ENCODE peak calls at places on chromosome X, in four cellular contexts. M is testis, D is right lobe of liver, Z is body of pancreas. G is an unnamed sample.
A peak's percentile ranks its signal among the peaks of the same experiment; 100 is the strongest.

GRCh38 chrX:129655547-129656248 is 942 bp upstream of the APLN start:
- DNase-seq in D (no peak), Z (no peak), M (no peak), G (no peak)

GRCh38 chrX:39418132-39418935 is 617.1 kb downstream of the MID1IP1 start:
- DNase-seq in Z (no peak), M (no peak), D (no peak), G (no peak)

GRCh38 chrX:38879631-38880220 is 78.5 kb downstream of the MID1IP1 start:
- DNase-seq in M (no peak), D (no peak), Z (peak; percentile 71), G (peak; percentile 54)

GRCh38 chrX:43581888-43582539 is 74.1 kb upstream of the MAOA start:
- DNase-seq in M (no peak), Z (no peak), D (no peak), G (no peak)

GRCh38 chrX:37685452-37686347 is at the start of gene XK:
- DNase-seq in Z (peak; percentile 65), D (peak; percentile 67), M (peak; percentile 71), G (peak; percentile 25)

GRCh38 chrX:15151267-15152196 is 118.4 kb downstream of the ASB9 start:
- DNase-seq in M (no peak), Z (no peak), D (no peak), G (no peak)

GRCh38 chrX:84224741-84225140 is 36.7 kb upstream of the RPS6KA6 start:
- DNase-seq in D (peak; percentile 29), M (no peak), Z (peak; percentile 17), G (no peak)

GRCh38 chrX:120308558-120308957 is 2.7 kb downstream of the TMEM255A start:
- DNase-seq in Z (no peak), M (no peak), D (no peak), G (no peak)

GRCh38 chrX:11655282-11655985 is 10.3 kb downstream of the ARHGAP6 start:
- DNase-seq in M (no peak), D (no peak), Z (no peak), G (no peak)

GRCh38 chrX:30488092-30488491 is 89.5 kb downstream of the TASL start:
- DNase-seq in M (peak; percentile 17), D (no peak), Z (no peak), G (no peak)

GRCh38 chrX:103573205-103573604 is 12.1 kb upstream of the TCEAL4 start:
- DNase-seq in D (no peak), Z (no peak), M (no peak), G (no peak)

GRCh38 chrX:150531467-150531866 is 37.0 kb upstream of the MTM1 start:
- DNase-seq in Z (no peak), M (no peak), D (no peak), G (no peak)

GRCh38 chrX:13903405-13903804 is 86.5 kb upstream of the GPM6B start:
- DNase-seq in Z (no peak), M (no peak), D (no peak), G (no peak)

GRCh38 chrX:77788050-77788449 is 2.0 kb upstream of the ATRX start:
- DNase-seq in M (peak; percentile 14), D (no peak), Z (no peak), G (no peak)

GRCh38 chrX:133574716-133575115 is 159.4 kb upstream of the GPC4 start:
- DNase-seq in M (no peak), D (no peak), Z (no peak), G (no peak)

GRCh38 chrX:132631579-132632232 is 142.9 kb upstream of the MBNL3 start:
- DNase-seq in M (no peak), Z (no peak), D (no peak), G (no peak)

GRCh38 chrX:151790421-151791160 is 56.0 kb downstream of the CNGA2 start:
- DNase-seq in D (no peak), Z (no peak), M (no peak), G (no peak)

GRCh38 chrX:150696264-150696789 is 3.1 kb downstream of the MTMR1 start:
- DNase-seq in Z (no peak), D (no peak), M (no peak), G (no peak)

GRCh38 chrX:41377624-41378023 is 43.7 kb downstream of the DDX3X start:
- DNase-seq in M (no peak), D (no peak), Z (no peak), G (no peak)

GRCh38 chrX:111447298-111447697 is 35.3 kb upstream of the DCX start:
- DNase-seq in Z (peak; percentile 13), D (no peak), M (peak; percentile 28), G (no peak)

GRCh38 chrX:144006811-144007210 is 122.9 kb downstream of the UBE2NL start:
- DNase-seq in D (no peak), Z (no peak), M (no peak), G (no peak)

GRCh38 chrX:41588271-41588670 is 100.5 kb upstream of the GPR34 start:
- DNase-seq in D (no peak), Z (no peak), M (no peak), G (no peak)

GRCh38 chrX:119870626-119871131 is 854 bp downstream of the RNF113A start:
- DNase-seq in D (no peak), M (peak; percentile 33), Z (no peak), G (no peak)

GRCh38 chrX:11893933-11894710 is 136.1 kb downstream of the MSL3 start:
- DNase-seq in Z (no peak), M (no peak), D (no peak), G (no peak)

GRCh38 chrX:31546130-31546529 is 474.3 kb upstream of the FTHL17 start:
- DNase-seq in D (no peak), Z (no peak), M (no peak), G (no peak)

GRCh38 chrX:16970977-16971376 is 24.5 kb downstream of the REPS2 start:
- DNase-seq in D (no peak), M (no peak), Z (no peak), G (no peak)

GRCh38 chrX:107716816-107717700 is 58.5 kb downstream of the TSC22D3 start:
- DNase-seq in Z (peak; percentile 86), D (peak; percentile 90), M (peak; percentile 86), G (peak; percentile 94)
- TF ChIP-seq POLR2A in Z (peak; percentile 95), D (peak; percentile 98), M (peak; percentile 77), G (peak; percentile 99)

DNA sequence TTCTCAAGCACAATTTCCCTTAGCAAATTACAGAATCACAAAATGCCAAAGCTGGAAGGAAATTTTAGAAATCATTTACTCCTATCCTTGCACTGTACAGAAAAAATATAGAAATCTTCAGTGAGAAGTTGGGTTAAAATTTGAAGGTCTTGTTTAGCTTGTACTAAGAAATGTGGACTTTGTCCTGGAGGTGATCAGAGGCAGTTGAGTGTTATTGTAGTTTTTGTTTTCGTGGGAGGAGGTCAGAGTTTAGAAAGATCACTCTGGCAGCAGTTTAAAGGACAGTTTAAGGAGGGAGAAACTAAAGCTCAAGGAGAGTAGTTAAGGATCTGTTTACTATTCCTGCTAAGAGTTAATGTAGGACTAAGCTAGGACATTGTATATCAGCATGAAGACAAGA is 54.4 kb upstream of the CXorf51B start:
- DNase-seq in D (no peak), Z (no peak), M (no peak), G (no peak)
- H3K27me3 ChIP-seq in D (no peaks in the 10 kb centered on the region), Z (no peaks in the 10 kb centered on the region), M (no peaks in the 10 kb centered on the region), G (no peaks in the 10 kb centered on the region)

GRCh38 chrX:79263550-79263949 is 103.6 kb downstream of the ITM2A start:
- DNase-seq in D (no peak), M (no peak), Z (no peak), G (no peak)

GRCh38 chrX:79259073-79259689 is 108.0 kb downstream of the ITM2A start:
- DNase-seq in D (no peak), Z (no peak), M (no peak), G (peak; percentile 48)
- H3K4me1 ChIP-seq in D (no peaks in the 10 kb centered on the region), Z (no peaks in the 10 kb centered on the region), M (no peaks in the 10 kb centered on the region), G (no peaks in the 10 kb centered on the region)

GRCh38 chrX:47233333-47234113 is 714 bp downstream of the USP11 start:
- DNase-seq in Z (peak; percentile 96), M (peak; percentile 97), D (peak; percentile 95), G (peak; percentile 93)
- TF ChIP-seq POLR2A in Z (peak; percentile 57), M (no peak), D (peak; percentile 56), G (peak; percentile 54)

DNA sequence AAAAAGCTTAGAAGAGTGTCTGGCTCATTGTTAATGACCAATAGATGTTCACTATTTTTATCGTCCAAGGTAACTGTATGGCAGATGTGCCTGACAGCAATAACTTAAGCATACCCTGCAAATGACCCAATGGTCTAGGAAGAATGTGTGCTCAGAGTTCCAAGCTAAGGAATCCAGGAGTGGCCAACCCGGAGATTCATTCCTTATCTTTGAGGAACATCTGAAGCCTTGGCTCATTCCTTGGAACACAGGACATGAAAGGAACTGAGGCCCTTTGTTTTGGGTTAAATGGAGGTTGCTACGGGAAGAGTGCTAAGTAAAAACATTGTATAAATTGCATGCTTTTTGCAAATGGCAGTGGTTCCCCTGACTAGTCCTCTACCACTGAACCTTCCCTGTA is 38.9 kb upstream of the EFNB1 start:
- DNase-seq in M (no peak), Z (no peak), D (no peak), G (no peak)
- H3K27me3 ChIP-seq in M (no peaks in the 10 kb centered on the region), Z (no peaks in the 10 kb centered on the region), D (no peaks in the 10 kb centered on the region), G (no peaks in the 10 kb centered on the region)

GRCh38 chrX:154355776-154356140 is 18.7 kb downstream of the FLNA start:
- DNase-seq in Z (no peak), M (no peak), D (no peak), G (no peak)

GRCh38 chrX:154358011-154358410 is 16.4 kb downstream of the FLNA start:
- DNase-seq in M (no peak), Z (no peak), D (no peak), G (no peak)

GRCh38 chrX:154358829-154359228 is 15.6 kb downstream of the FLNA start:
- DNase-seq in D (peak; percentile 86), M (no peak), Z (no peak), G (no peak)

GRCh38 chrX:154356596-154356995 is 17.8 kb downstream of the FLNA start:
- DNase-seq in Z (no peak), D (no peak), M (no peak), G (no peak)

DNA sequence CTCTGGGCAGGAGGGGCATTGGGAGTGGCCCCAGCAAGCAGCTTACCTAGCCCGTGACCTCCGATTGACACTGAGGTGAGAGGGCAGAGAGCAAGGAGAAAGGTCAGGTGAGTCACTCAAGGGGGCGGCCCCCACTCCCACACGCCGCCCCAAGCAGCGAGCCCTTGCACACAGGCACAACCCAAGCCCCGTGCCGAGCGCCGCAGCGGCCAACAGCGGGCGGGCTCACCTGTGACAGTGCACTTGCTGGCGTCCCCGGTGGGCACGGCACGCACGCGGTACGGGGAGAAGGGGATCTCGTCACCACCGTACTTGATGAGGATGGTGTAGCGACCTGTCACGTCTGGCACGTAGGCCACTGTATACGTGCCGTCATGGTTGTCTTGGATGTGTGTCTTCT is 17.2 kb downstream of the FLNA start:
- DNase-seq in Z (no peak), D (no peak), M (no peak), G (no peak)
- H3K4me1 ChIP-seq in Z (no peaks in the 10 kb centered on the region), D (no peaks in the 10 kb centered on the region), M (no peaks in the 10 kb centered on the region), G (no peaks in the 10 kb centered on the region)

G was measured in Peyer's patch.